ENCODE peak calls at places on chromosomes 11 and 22, in five cellular contexts. U is GM12878, X is GM12891, V is HepG2, G is H1. F is an unnamed sample.

GRCh38 chr11:115493905-115494304 is 10.3 kb downstream of the CADM1 start:
- DNase-seq in V (peak), G (no peak), U (no peak), X (no peak), F (no peak)

GRCh38 chr11:130170345-130170744 is 10.8 kb downstream of the ST14 start:
- DNase-seq in X (no peak), U (no peak), G (no peak), V (no peak), F (no peak)

GRCh38 chr22:50251472-50252054 is 498 bp upstream of the HDAC10 start:
- DNase-seq in X (no peak), G (no peak), U (no peak), V (no peak), F (no peak)

GRCh38 chr22:17359501-17359900 is 9.8 kb upstream of the CECR2 start:
- DNase-seq in X (no peak), U (no peak), V (no peak), G (no peak), F (no peak)

GRCh38 chr22:17920145-17920605 is 104.2 kb downstream of the MICAL3 start:
- DNase-seq in X (no peak), V (peak), U (no peak), G (no peak), F (no peak)

GRCh38 chr22:24416095-24416494 is 11.3 kb upstream of the ADORA2A start:
- DNase-seq in G (peak), U (no peak), X (no peak), V (no peak), F (no peak)

GRCh38 chr11:129785383-129786111 is 30.1 kb upstream of the TMEM45B start:
- DNase-seq in G (no peak), V (peak), U (no peak), X (no peak), F (no peak)

GRCh38 chr11:69368119-69368880 is 74.3 kb downstream of the MYEOV start:
- DNase-seq in U (no peak), V (no peak), G (peak), X (no peak), F (no peak)

GRCh38 chr11:70577948-70578347 is 179.6 kb downstream of the CTTN start:
- DNase-seq in X (no peak), G (no peak), V (no peak), U (no peak), F (no peak)

GRCh38 chr11:86355256-86355655 is 19.4 kb upstream of the CCDC81 start:
- DNase-seq in U (no peak), X (no peak), G (no peak), V (no peak), F (no peak)

GRCh38 chr11:103035656-103036434 is 56.1 kb downstream of the DCUN1D5 start:
- DNase-seq in U (peak), X (no peak), V (peak), G (no peak), F (no peak)

GRCh38 chr22:46036558-46037408 is 59.8 kb upstream of the WNT7B start:
- DNase-seq in G (no peak), V (peak), U (no peak), X (no peak), F (no peak)

GRCh38 chr22:46574438-46574992 is 37.1 kb upstream of the CELSR1 start:
- DNase-seq in V (no peak), U (no peak), G (no peak), X (no peak), F (no peak)

GRCh38 chr11:44382648-44383240 is 72.8 kb upstream of the ALX4 start:
- DNase-seq in V (no peak), G (no peak), U (no peak), X (no peak), F (no peak)

GRCh38 chr22:20550851-20551744 is 43.7 kb downstream of the MED15 start:
- DNase-seq in U (peak), G (no peak), X (no peak), V (no peak), F (no peak)

GRCh38 chr22:31676700-31677099 is 14.7 kb upstream of the PISD start:
- DNase-seq in X (peak), G (peak), V (no peak), U (peak), F (peak)

GRCh38 chr11:134517621-134518293 is 105.7 kb upstream of the B3GAT1 start:
- DNase-seq in V (no peak), U (no peak), G (no peak), X (no peak), F (no peak)

GRCh38 chr11:111441443-111441842 is 62.4 kb upstream of the POU2AF1 start:
- DNase-seq in V (no peak), G (no peak), X (no peak), U (no peak), F (no peak)

GRCh38 chr11:2211113-2211971 is 39.7 kb upstream of the TH start:
- DNase-seq in U (no peak), G (peak), X (no peak), V (peak), F (no peak)

GRCh38 chr11:68148882-68149281 is 27.7 kb upstream of the CHKA start:
- DNase-seq in V (no peak), U (no peak), G (no peak), X (no peak), F (no peak)

GRCh38 chr11:104897891-104898684 is at the start of gene CASP12:
- DNase-seq in G (no peak), X (no peak), V (no peak), U (no peak), F (no peak)

GRCh38 chr11:557328-558132 is 3.0 kb downstream of the LMNTD2 start:
- DNase-seq in X (no peak), U (no peak), G (no peak), V (no peak), F (no peak)

GRCh38 chr11:128931661-128932060 is 11.0 kb downstream of the TP53AIP1 start:
- DNase-seq in X (no peak), G (no peak), U (no peak), V (no peak), F (no peak)

GRCh38 chr11:64268687-64269379 is 15.6 kb downstream of the BAD start:
- DNase-seq in X (no peak), U (no peak), G (peak), V (peak), F (no peak)

GRCh38 chr11:117183724-117184349 is 5.3 kb downstream of the SIDT2 start:
- DNase-seq in X (no peak), G (no peak), V (no peak), U (no peak), F (no peak)

GRCh38 chr11:26951849-26952515 is 41.9 kb upstream of the FIBIN start:
- DNase-seq in U (no peak), X (no peak), V (no peak), G (no peak), F (no peak)

GRCh38 chr22:22422629-22423112 is 85.9 kb downstream of the ZNF280B start:
- DNase-seq in X (peak), U (peak), V (peak), G (peak), F (peak)

DNA sequence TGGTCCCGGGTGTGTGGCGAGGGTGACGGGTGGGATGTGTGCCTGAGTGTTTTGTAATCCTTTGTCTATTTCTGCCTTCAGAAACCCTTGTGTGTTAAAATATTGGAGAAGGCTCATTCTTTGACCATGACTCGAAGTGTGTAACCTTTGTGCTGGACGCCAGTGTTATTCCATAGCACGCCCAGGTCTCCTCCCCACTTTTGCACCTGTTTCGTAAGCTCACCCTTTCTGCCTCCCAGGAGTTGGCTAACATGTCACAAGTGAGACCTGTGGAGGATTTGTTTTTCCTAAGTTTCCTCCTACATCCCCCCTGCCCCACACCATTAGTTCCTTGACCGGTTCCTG is 382 bp downstream of the C11orf54 start:
- DNase-seq in U (no peak), G (no peak), V (peak), X (no peak), F (peak)
- TF ChIP-seq TAF1 in U (no peak), G (no peak), V (no peak), X (no peak), F (no peak)

GRCh38 chr11:93529707-93530467 is 13.3 kb downstream of the SMCO4 start:
- DNase-seq in V (peak), G (no peak), U (no peak), X (no peak), F (no peak)
- TF ChIP-seq POLR2AphosphoS5 in V (no peak), G (no peak), U (peak), X (no peak), F (no peak)

GRCh38 chr22:30606455-30607299 is at the start of gene TCN2:
- DNase-seq in X (no peak), U (no peak), G (peak), V (peak), F (no peak)

GRCh38 chr22:30607300-30607930 is 441 bp downstream of the TCN2 start:
- DNase-seq in X (no peak), U (no peak), V (no peak), G (no peak), F (no peak)

GRCh38 chr22:30604723-30605122 is 2.3 kb upstream of the TCN2 start:
- DNase-seq in V (no peak), X (no peak), G (no peak), U (no peak), F (no peak)

GRCh38 chr22:30607939-30608338 is 965 bp downstream of the TCN2 start:
- DNase-seq in X (no peak), U (no peak), G (no peak), V (no peak), F (no peak)

GRCh38 chr22:30605449-30606110 is 1.4 kb upstream of the TCN2 start:
- DNase-seq in U (no peak), V (peak), G (peak), X (no peak), F (no peak)
- TF ChIP-seq POLR2A in U (no peak), V (no peak), G (no peak), X (no peak), F (no peak)

GRCh38 chr22:28978158-28978557 is 83.5 kb downstream of the C22orf31 start:
- DNase-seq in G (no peak), X (no peak), V (no peak), U (no peak), F (no peak)
- TF ChIP-seq TAF1 in G (no peak), X (no peak), V (no peak), U (no peak), F (no peak)

DNA sequence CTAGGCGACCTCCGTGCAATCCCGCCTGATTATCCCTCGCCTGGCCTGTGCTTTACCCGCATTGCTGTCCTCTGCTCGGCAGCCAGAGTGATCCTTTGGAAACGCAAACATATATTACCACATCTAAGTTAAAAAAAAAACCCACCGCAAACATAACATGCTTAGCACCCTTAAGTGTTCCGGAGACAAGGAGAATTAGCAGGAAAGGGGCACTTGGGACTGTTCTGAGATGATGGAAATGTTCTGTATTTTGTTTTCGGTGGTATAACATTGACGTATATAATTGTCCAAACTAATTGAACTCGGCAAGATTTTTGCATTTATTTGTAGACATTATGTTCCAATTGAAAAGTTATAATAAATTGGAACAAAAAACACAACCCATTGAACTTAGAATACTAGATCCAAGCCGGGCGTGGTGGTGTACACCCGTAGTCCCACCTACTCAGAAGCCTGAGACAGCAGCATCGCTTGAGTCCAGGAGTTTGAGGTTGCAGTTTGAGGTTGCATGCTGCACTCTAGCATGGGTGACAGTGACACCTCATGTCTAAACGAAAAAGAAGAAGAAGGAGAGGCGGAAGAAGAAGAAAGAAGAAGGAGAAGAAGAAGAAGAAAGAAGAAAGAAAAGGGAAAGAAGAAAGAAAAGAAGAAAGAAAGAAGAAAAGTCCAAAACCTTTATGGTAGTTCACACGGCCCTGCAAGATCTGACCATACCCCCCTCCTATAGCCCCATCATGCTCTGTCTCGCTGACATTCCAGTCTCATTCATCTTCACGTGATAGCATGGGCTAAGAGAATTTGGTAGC is 604 bp upstream of the POLR3H start:
- DNase-seq in X (no peak), U (no peak), G (no peak), V (no peak), F (no peak)
- TF ChIP-seq POLR2AphosphoS5 in X (peak), U (no peak), G (no peak), V (no peak), F (no peak)

GRCh38 chr22:19122143-19122751 is at the start of gene DGCR2:
- DNase-seq in U (peak), V (peak), G (peak), X (peak), F (peak)
- TF ChIP-seq POLR2A in U (peak), V (peak), G (peak), X (peak), F (peak)

DNA sequence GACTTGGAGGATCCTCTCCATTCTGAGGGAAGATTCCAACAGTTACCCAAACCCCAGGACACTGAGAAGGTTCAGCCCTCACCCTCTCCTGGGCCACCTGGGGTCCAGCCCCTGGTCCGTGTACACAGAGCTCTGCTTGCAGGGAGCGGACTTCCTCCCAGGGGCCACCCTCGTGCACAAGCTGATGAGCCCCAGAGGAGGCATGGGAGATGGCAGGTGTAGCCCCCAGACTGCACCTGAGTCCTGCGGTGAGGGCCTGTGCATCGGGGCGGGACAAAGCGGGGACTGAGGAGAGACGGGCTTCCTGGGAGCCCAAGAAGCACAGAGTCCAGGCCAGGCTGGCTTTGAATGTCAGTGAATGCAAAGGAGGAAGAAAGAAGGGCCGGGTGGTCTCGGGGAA is 1374.9 kb downstream of the BRD1 start:
- DNase-seq in V (no peak), X (no peak), U (no peak), G (no peak), F (no peak)
- TF ChIP-seq TAF1 in V (no peak), X (no peak), U (no peak), G (no peak), F (no peak)

GRCh38 chr11:124898711-124899110 is 1.0 kb upstream of the ROBO4 start:
- DNase-seq in V (peak), G (peak), X (no peak), U (no peak), F (no peak)
- TF ChIP-seq POLR2AphosphoS5 in V (no peak), G (no peak), X (no peak), U (no peak), F (no peak)

GRCh38 chr11:78079232-78080083 is at the start of gene NDUFC2:
- DNase-seq in X (peak), V (peak), U (peak), G (peak), F (peak)
- TF ChIP-seq POLR2A in X (peak), V (peak), U (peak), G (peak), F (peak)